ENCODE peak calls at places on chromosomes 13 and 19, in five cellular contexts. One of them, this sample, is unnamed.

GRCh38 chr19:5434351-5434917 is 20.8 kb upstream of the ZNRF4 start:
- DNase-seq in CD4-positive, alpha-beta memory T cell: no peak
- DNase-seq in cerebellar nuclear complex: no peak
- DNase-seq in endodermal cell: no peak
- DNase-seq in stimulated activated CD8-positive, alpha-beta memory T cell treated with anti-CD3 and anti-CD28 coated beads, Interleukin-2, amount 100 ng/mL, for 1 hour: no peak
- DNase-seq in this sample: no peak

GRCh38 chr13:36282818-36283432 is 14.7 kb downstream of the CCDC169 start:
- DNase-seq in CD4-positive, alpha-beta memory T cell: no peak
- DNase-seq in endodermal cell: no peak
- DNase-seq in cerebellar nuclear complex: no peak
- DNase-seq in stimulated activated CD8-positive, alpha-beta memory T cell treated with anti-CD3 and anti-CD28 coated beads, Interleukin-2, amount 100 ng/mL, for 1 hour: no peak
- DNase-seq in this sample: peak

GRCh38 chr19:17703823-17704463 is 15.3 kb upstream of the MAP1S start:
- DNase-seq in cerebellar nuclear complex: no peak
- DNase-seq in endodermal cell: peak
- DNase-seq in CD4-positive, alpha-beta memory T cell: peak
- DNase-seq in stimulated activated CD8-positive, alpha-beta memory T cell treated with anti-CD3 and anti-CD28 coated beads, Interleukin-2, amount 100 ng/mL, for 1 hour: peak
- DNase-seq in this sample: peak

GRCh38 chr19:23817519-23817918 is 58.8 kb upstream of the ZNF681 start:
- DNase-seq in CD4-positive, alpha-beta memory T cell: no peak
- DNase-seq in endodermal cell: peak
- DNase-seq in cerebellar nuclear complex: no peak
- DNase-seq in stimulated activated CD8-positive, alpha-beta memory T cell treated with anti-CD3 and anti-CD28 coated beads, Interleukin-2, amount 100 ng/mL, for 1 hour: no peak
- DNase-seq in this sample: peak

GRCh38 chr13:30466358-30466714 is 600 bp upstream of the HMGB1 start:
- DNase-seq in endodermal cell: no peak
- DNase-seq in cerebellar nuclear complex: no peak
- DNase-seq in stimulated activated CD8-positive, alpha-beta memory T cell treated with anti-CD3 and anti-CD28 coated beads, Interleukin-2, amount 100 ng/mL, for 1 hour: no peak
- DNase-seq in CD4-positive, alpha-beta memory T cell: no peak
- DNase-seq in this sample: no peak

GRCh38 chr13:31910633-31911032 is 120.9 kb upstream of the FRY start:
- DNase-seq in cerebellar nuclear complex: no peak
- DNase-seq in stimulated activated CD8-positive, alpha-beta memory T cell treated with anti-CD3 and anti-CD28 coated beads, Interleukin-2, amount 100 ng/mL, for 1 hour: no peak
- DNase-seq in CD4-positive, alpha-beta memory T cell: no peak
- DNase-seq in endodermal cell: no peak
- DNase-seq in this sample: no peak

GRCh38 chr13:32001392-32001768 is 30.2 kb upstream of the FRY start:
- DNase-seq in cerebellar nuclear complex: no peak
- DNase-seq in endodermal cell: peak
- DNase-seq in stimulated activated CD8-positive, alpha-beta memory T cell treated with anti-CD3 and anti-CD28 coated beads, Interleukin-2, amount 100 ng/mL, for 1 hour: no peak
- DNase-seq in CD4-positive, alpha-beta memory T cell: no peak
- DNase-seq in this sample: peak

GRCh38 chr19:51158474-51159129 is 16.5 kb downstream of the SIGLEC7 start:
- DNase-seq in CD4-positive, alpha-beta memory T cell: peak
- DNase-seq in cerebellar nuclear complex: no peak
- DNase-seq in endodermal cell: peak
- DNase-seq in stimulated activated CD8-positive, alpha-beta memory T cell treated with anti-CD3 and anti-CD28 coated beads, Interleukin-2, amount 100 ng/mL, for 1 hour: peak
- DNase-seq in this sample: peak

GRCh38 chr13:66222127-66222526 is 1008.0 kb downstream of the PCDH9 start:
- DNase-seq in endodermal cell: no peak
- DNase-seq in stimulated activated CD8-positive, alpha-beta memory T cell treated with anti-CD3 and anti-CD28 coated beads, Interleukin-2, amount 100 ng/mL, for 1 hour: no peak
- DNase-seq in CD4-positive, alpha-beta memory T cell: no peak
- DNase-seq in cerebellar nuclear complex: no peak
- DNase-seq in this sample: no peak

GRCh38 chr13:111393221-111393790 is 72.9 kb downstream of the TEX29 start:
- DNase-seq in endodermal cell: peak
- DNase-seq in CD4-positive, alpha-beta memory T cell: no peak
- DNase-seq in cerebellar nuclear complex: no peak
- DNase-seq in stimulated activated CD8-positive, alpha-beta memory T cell treated with anti-CD3 and anti-CD28 coated beads, Interleukin-2, amount 100 ng/mL, for 1 hour: no peak
- DNase-seq in this sample: no peak

GRCh38 chr13:36130542-36131214 is 504 bp downstream of the DCLK1 start:
- DNase-seq in stimulated activated CD8-positive, alpha-beta memory T cell treated with anti-CD3 and anti-CD28 coated beads, Interleukin-2, amount 100 ng/mL, for 1 hour: no peak
- DNase-seq in cerebellar nuclear complex: no peak
- DNase-seq in endodermal cell: peak
- DNase-seq in CD4-positive, alpha-beta memory T cell: no peak
- DNase-seq in this sample: no peak

GRCh38 chr13:112060899-112061366 is 6.0 kb upstream of the SOX1 start:
- DNase-seq in cerebellar nuclear complex: no peak
- DNase-seq in endodermal cell: peak
- DNase-seq in CD4-positive, alpha-beta memory T cell: no peak
- DNase-seq in stimulated activated CD8-positive, alpha-beta memory T cell treated with anti-CD3 and anti-CD28 coated beads, Interleukin-2, amount 100 ng/mL, for 1 hour: no peak
- DNase-seq in this sample: no peak

GRCh38 chr13:30698488-30699005 is 36.8 kb upstream of the ALOX5AP start:
- DNase-seq in stimulated activated CD8-positive, alpha-beta memory T cell treated with anti-CD3 and anti-CD28 coated beads, Interleukin-2, amount 100 ng/mL, for 1 hour: no peak
- DNase-seq in cerebellar nuclear complex: no peak
- DNase-seq in CD4-positive, alpha-beta memory T cell: no peak
- DNase-seq in endodermal cell: peak
- DNase-seq in this sample: no peak

GRCh38 chr13:52892925-52893324 is 44.5 kb upstream of the PCDH8 start:
- DNase-seq in CD4-positive, alpha-beta memory T cell: no peak
- DNase-seq in cerebellar nuclear complex: no peak
- DNase-seq in stimulated activated CD8-positive, alpha-beta memory T cell treated with anti-CD3 and anti-CD28 coated beads, Interleukin-2, amount 100 ng/mL, for 1 hour: no peak
- DNase-seq in endodermal cell: peak
- DNase-seq in this sample: no peak

This sample was measured in lung microvascular endothelial cell.